ENCODE peak calls at places on chromosomes 12 and 14, in five cellular contexts. One of them, this sample, is unnamed.

GRCh38 chr14:97120204-97121120 is 323.3 kb downstream of the VRK1 start:
- DNase-seq in heart left ventricle: no peak
- DNase-seq in GM12878: peak
- DNase-seq in adrenal gland: no peak
- DNase-seq in testis: no peak
- DNase-seq in this sample: no peak

GRCh38 chr14:60188115-60188514 is 22.9 kb upstream of the DHRS7 start:
- DNase-seq in adrenal gland: no peak
- DNase-seq in GM12878: no peak
- DNase-seq in heart left ventricle: no peak
- DNase-seq in testis: no peak
- DNase-seq in this sample: no peak

GRCh38 chr12:12718382-12718761 is 1.2 kb downstream of the CDKN1B start:
- DNase-seq in heart left ventricle: no peak
- DNase-seq in adrenal gland: no peak
- DNase-seq in testis: no peak
- DNase-seq in GM12878: no peak
- DNase-seq in this sample: no peak

GRCh38 chr12:24907464-24907863 is 41.4 kb downstream of the BCAT1 start:
- DNase-seq in heart left ventricle: no peak
- DNase-seq in adrenal gland: no peak
- DNase-seq in testis: no peak
- DNase-seq in GM12878: no peak
- DNase-seq in this sample: no peak

GRCh38 chr12:3032161-3032560 is 45.0 kb upstream of the TSPAN9 start:
- DNase-seq in testis: no peak
- DNase-seq in GM12878: no peak
- DNase-seq in heart left ventricle: no peak
- DNase-seq in adrenal gland: no peak
- DNase-seq in this sample: no peak

GRCh38 chr14:69349091-69349777 is 48.9 kb downstream of the ERH start:
- DNase-seq in testis: no peak
- DNase-seq in adrenal gland: no peak
- DNase-seq in heart left ventricle: no peak
- DNase-seq in GM12878: no peak
- DNase-seq in this sample: peak

GRCh38 chr12:52480073-52480472 is 6.5 kb upstream of the KRT6C start:
- DNase-seq in adrenal gland: no peak
- DNase-seq in testis: no peak
- DNase-seq in heart left ventricle: no peak
- DNase-seq in GM12878: no peak
- DNase-seq in this sample: no peak

GRCh38 chr14:99274346-99275221 is 2.6 kb upstream of the BCL11B start:
- DNase-seq in adrenal gland: peak
- DNase-seq in GM12878: no peak
- DNase-seq in testis: peak
- DNase-seq in heart left ventricle: peak
- DNase-seq in this sample: no peak

GRCh38 chr12:102528111-102528510 is 47.7 kb upstream of the IGF1 start:
- DNase-seq in heart left ventricle: no peak
- DNase-seq in adrenal gland: no peak
- DNase-seq in testis: no peak
- DNase-seq in GM12878: no peak
- DNase-seq in this sample: no peak

GRCh38 chr14:92753250-92753649 is 4.8 kb upstream of the LGMN start:
- DNase-seq in GM12878: no peak
- DNase-seq in heart left ventricle: peak
- DNase-seq in testis: no peak
- DNase-seq in adrenal gland: no peak
- DNase-seq in this sample: no peak

GRCh38 chr14:104081951-104082464 is 3.5 kb upstream of the ASPG start:
- DNase-seq in heart left ventricle: no peak
- DNase-seq in adrenal gland: no peak
- DNase-seq in testis: no peak
- DNase-seq in GM12878: no peak
- DNase-seq in this sample: no peak

GRCh38 chr14:42370056-42370455 is 763.4 kb downstream of the LRFN5 start:
- DNase-seq in testis: no peak
- DNase-seq in adrenal gland: no peak
- DNase-seq in GM12878: no peak
- DNase-seq in heart left ventricle: no peak
- DNase-seq in this sample: no peak

GRCh38 chr14:102490456-102490855 is 19.1 kb downstream of the ANKRD9 start:
- DNase-seq in GM12878: no peak
- DNase-seq in adrenal gland: no peak
- DNase-seq in testis: no peak
- DNase-seq in heart left ventricle: no peak
- DNase-seq in this sample: peak

GRCh38 chr12:30896461-30896860 is 30.1 kb upstream of the TSPAN11 start:
- DNase-seq in GM12878: no peak
- DNase-seq in testis: no peak
- DNase-seq in heart left ventricle: no peak
- DNase-seq in adrenal gland: no peak
- DNase-seq in this sample: no peak

GRCh38 chr12:55720894-55721444 is 776 bp downstream of the RDH5 start:
- DNase-seq in heart left ventricle: peak
- DNase-seq in GM12878: no peak
- DNase-seq in adrenal gland: peak
- DNase-seq in testis: peak
- DNase-seq in this sample: peak

GRCh38 chr14:74685054-74685453 is 27.8 kb downstream of the AREL1 start:
- DNase-seq in adrenal gland: no peak
- DNase-seq in testis: no peak
- DNase-seq in GM12878: no peak
- DNase-seq in heart left ventricle: no peak
- DNase-seq in this sample: no peak

GRCh38 chr12:124391340-124392261 is 96.7 kb downstream of the RFLNA start:
- DNase-seq in adrenal gland: no peak
- DNase-seq in GM12878: peak
- DNase-seq in testis: no peak
- DNase-seq in heart left ventricle: peak
- DNase-seq in this sample: peak

GRCh38 chr14:99192823-99193222 is 79.2 kb downstream of the BCL11B start:
- DNase-seq in adrenal gland: no peak
- DNase-seq in testis: no peak
- DNase-seq in heart left ventricle: no peak
- DNase-seq in GM12878: no peak
- DNase-seq in this sample: peak

GRCh38 chr14:88562831-88563686 is at the start of gene ZC3H14:
- DNase-seq in adrenal gland: peak
- DNase-seq in heart left ventricle: peak
- DNase-seq in testis: peak
- DNase-seq in GM12878: peak
- DNase-seq in this sample: peak
- TF ChIP-seq POLR2A in adrenal gland: peak
- TF ChIP-seq POLR2A in heart left ventricle: no peak
- TF ChIP-seq POLR2A in testis: peak
- TF ChIP-seq POLR2A in GM12878: peak
- TF ChIP-seq POLR2A in this sample: no peak

DNA sequence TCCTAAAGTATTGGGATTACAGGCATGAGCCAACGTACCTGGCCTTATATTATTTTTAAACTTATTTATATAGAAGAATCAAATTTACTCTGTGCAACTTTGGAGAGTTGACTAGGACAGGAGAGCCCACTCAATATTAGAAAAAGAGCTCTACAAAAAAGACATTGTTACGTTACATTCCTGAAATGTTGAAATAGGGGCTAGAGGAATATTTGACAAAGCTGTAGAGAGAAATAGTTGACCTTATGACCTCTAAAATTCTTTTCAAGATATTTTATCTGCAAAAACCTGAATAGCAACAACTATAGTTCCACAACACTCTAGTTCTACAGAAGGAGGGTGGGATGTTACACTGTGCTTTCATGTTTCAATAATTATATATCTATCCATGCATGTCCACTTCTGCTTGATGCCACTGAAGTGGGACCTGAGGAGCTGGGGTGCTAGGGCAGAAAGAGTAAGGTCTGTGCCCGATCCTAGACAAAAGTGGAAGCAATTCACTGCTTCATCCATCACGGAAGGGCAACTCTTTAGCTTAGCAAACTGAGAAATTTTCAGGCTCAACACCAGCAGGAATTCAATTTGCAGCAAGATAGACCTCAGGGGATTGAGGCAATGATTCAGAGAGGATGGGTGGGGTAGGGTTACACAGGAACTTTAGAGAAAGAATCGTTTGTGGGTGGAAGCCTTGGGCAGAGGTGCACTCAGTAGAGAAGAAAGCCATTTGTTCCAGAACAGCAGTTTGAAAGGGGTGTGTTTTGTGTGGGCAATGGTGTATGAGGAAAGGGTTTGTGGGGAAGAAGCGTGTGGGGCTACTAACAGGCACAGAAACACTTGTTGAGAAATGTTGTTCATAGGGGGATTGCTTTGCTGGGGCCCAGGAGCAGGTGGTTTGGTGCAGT is 16.0 kb upstream of the RNASE10 start:
- DNase-seq in heart left ventricle: no peak
- DNase-seq in testis: no peak
- DNase-seq in GM12878: peak
- DNase-seq in adrenal gland: no peak
- DNase-seq in this sample: no peak
- TF ChIP-seq POLR2A in heart left ventricle: no peak
- TF ChIP-seq POLR2A in testis: no peak
- TF ChIP-seq POLR2A in GM12878: no peak
- TF ChIP-seq POLR2A in adrenal gland: no peak
- TF ChIP-seq POLR2A in this sample: no peak

DNA sequence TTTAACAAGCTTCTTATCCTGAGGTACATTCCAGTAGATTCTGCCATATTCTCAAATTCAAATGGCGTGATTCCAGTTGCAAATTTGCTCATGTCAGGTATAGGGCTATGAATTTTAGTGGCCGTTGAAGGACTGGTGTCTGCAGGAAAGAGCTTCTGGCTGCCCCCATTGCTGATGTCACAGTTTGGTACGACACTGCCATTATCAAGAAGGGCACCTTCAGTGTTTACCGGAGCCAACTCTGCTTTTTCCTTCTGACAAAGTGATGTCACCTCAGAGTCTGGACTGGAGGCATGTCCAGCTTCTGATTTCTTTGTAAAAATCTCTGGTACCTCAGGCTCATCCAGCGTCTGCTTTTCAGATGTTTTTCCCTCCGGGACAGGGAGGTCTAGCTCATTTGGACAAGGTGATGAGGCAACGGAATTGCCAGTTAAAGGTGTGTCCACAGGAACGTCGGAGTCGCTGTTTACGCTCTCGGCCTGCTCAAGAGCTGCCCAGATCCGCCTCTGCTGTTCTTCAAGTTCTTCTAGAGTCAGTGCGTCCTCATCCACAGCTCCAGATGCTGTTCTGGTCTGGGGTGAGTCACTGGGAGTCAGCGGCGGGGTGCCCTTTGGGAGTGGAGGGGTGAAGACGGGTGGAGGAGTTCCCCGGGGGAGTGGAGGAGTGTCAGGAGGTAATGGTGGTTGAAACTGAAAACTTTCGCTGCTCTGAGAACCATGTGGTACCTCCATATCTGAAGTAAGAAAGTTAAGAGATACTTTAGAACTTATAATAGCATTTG is 27.0 kb downstream of the ZCCHC8 start:
- DNase-seq in GM12878: peak
- DNase-seq in heart left ventricle: no peak
- DNase-seq in testis: no peak
- DNase-seq in adrenal gland: peak
- DNase-seq in this sample: no peak
- TF ChIP-seq POLR2A in GM12878: no peak
- TF ChIP-seq POLR2A in heart left ventricle: no peak
- TF ChIP-seq POLR2A in testis: no peak
- TF ChIP-seq POLR2A in adrenal gland: no peak
- TF ChIP-seq POLR2A in this sample: no peak

GRCh38 chr14:24366375-24366663 is 1.7 kb upstream of the NFATC4 start:
- DNase-seq in testis: no peak
- DNase-seq in adrenal gland: no peak
- DNase-seq in heart left ventricle: no peak
- DNase-seq in GM12878: no peak
- DNase-seq in this sample: no peak
- TF ChIP-seq POLR2A in testis: no peak
- TF ChIP-seq POLR2A in adrenal gland: no peak
- TF ChIP-seq POLR2A in heart left ventricle: no peak
- TF ChIP-seq POLR2A in GM12878: no peak
- TF ChIP-seq POLR2A in this sample: no peak

GRCh38 chr12:126457776-126458175 is 1392.5 kb downstream of the AACS start:
- DNase-seq in GM12878: no peak
- DNase-seq in adrenal gland: no peak
- DNase-seq in testis: no peak
- DNase-seq in heart left ventricle: no peak
- DNase-seq in this sample: no peak
- TF ChIP-seq POLR2A in GM12878: no peak
- TF ChIP-seq POLR2A in adrenal gland: no peak
- TF ChIP-seq POLR2A in testis: no peak
- TF ChIP-seq POLR2A in heart left ventricle: no peak
- TF ChIP-seq POLR2A in this sample: no peak